ENCODE peak calls at places on chromosomes 7 and 10, in seven cellular contexts. D, Y, R, B, Z, P and J are unnamed samples.

GRCh38 chr10:1739751-1740150 is 2.4 kb upstream of the ADARB2 start:
- DNase-seq in B (no peak), Z (peak; percentile 47), P (no peak), Y (no peak), R (no peak), D (no peak), J (no peak)

GRCh38 chr7:29384277-29384676 is 179.4 kb upstream of the PRR15 start:
- DNase-seq in B (no peak), Z (no peak), R (no peak), Y (no peak), P (no peak), D (no peak), J (no peak)

GRCh38 chr7:13181221-13181620 is 493.8 kb downstream of the ARL4A start:
- DNase-seq in Z (peak; percentile 5), B (peak; percentile 19), Y (no peak), P (no peak), R (no peak), D (no peak), J (no peak)

GRCh38 chr7:44650772-44651171 is 44.3 kb downstream of the OGDH start:
- DNase-seq in P (no peak), B (peak; percentile 33), Y (no peak), D (no peak), Z (peak; percentile 17), R (no peak), J (no peak)

GRCh38 chr7:77368974-77369373 is 47.2 kb downstream of the GSAP start:
- DNase-seq in Y (no peak), D (no peak), B (no peak), P (no peak), Z (no peak), R (no peak), J (no peak)

GRCh38 chr10:31926765-31927596 is 1.6 kb downstream of the ARHGAP12 start:
- DNase-seq in D (no peak), Z (no peak), R (no peak), Y (no peak), B (no peak), P (no peak), J (no peak)

GRCh38 chr7:137930616-137931015 is 71.3 kb downstream of the CREB3L2 start:
- DNase-seq in R (no peak), Z (no peak), B (peak; percentile 93), Y (no peak), P (no peak), D (no peak), J (no peak)

GRCh38 chr10:119663866-119664698 is 12.9 kb downstream of the BAG3 start:
- DNase-seq in D (no peak), B (peak; percentile 55), Z (no peak), P (no peak), R (no peak), Y (no peak), J (no peak)

GRCh38 chr10:124417846-124418725 is 637 bp downstream of the OAT start:
- DNase-seq in P (peak; percentile 78), Z (peak; percentile 45), D (peak; percentile 58), R (peak; percentile 45), Y (peak; percentile 57), B (peak; percentile 62), J (peak; percentile 60)

GRCh38 chr7:12103948-12104347 is 107.1 kb upstream of the TMEM106B start:
- DNase-seq in Y (no peak), B (peak; percentile 19), P (no peak), Z (no peak), R (no peak), D (no peak), J (no peak)

GRCh38 chr10:131127122-131127589 is 184.4 kb downstream of the TCERG1L start:
- DNase-seq in R (no peak), Z (no peak), Y (no peak), B (no peak), P (no peak), D (no peak), J (peak; percentile 0)

GRCh38 chr7:94161476-94161875 is 157.3 kb upstream of the BET1 start:
- DNase-seq in D (no peak), Y (no peak), R (no peak), P (no peak), B (peak; percentile 57), Z (no peak), J (no peak)

GRCh38 chr7:44377681-44378421 is 52.5 kb upstream of the CAMK2B start:
- DNase-seq in P (no peak), Z (no peak), R (no peak), D (no peak), B (no peak), Y (no peak), J (no peak)

GRCh38 chr10:58963101-58963534 is 213.3 kb upstream of the PHYHIPL start:
- DNase-seq in R (no peak), P (no peak), D (no peak), Z (peak; percentile 57), B (no peak), Y (no peak), J (no peak)

GRCh38 chr10:122674781-122675180 is 24.9 kb downstream of the C10orf120 start:
- DNase-seq in R (no peak), Z (peak; percentile 4), D (no peak), P (no peak), B (no peak), Y (no peak), J (no peak)

GRCh38 chr10:128820663-128821062 is 646.4 kb upstream of the MGMT start:
- DNase-seq in D (no peak), Z (no peak), P (no peak), R (no peak), Y (no peak), B (no peak), J (no peak)

GRCh38 chr7:70417061-70417655 is 714.8 kb upstream of the GALNT17 start:
- DNase-seq in R (no peak), Z (peak; percentile 69), P (no peak), Y (no peak), D (no peak), B (no peak), J (no peak)

GRCh38 chr7:2399848-2400587 is 3.4 kb upstream of the CHST12 start:
- DNase-seq in B (peak; percentile 98), P (peak; percentile 77), D (peak; percentile 49), Z (peak; percentile 31), Y (peak; percentile 66), R (no peak), J (no peak)

GRCh38 chr10:12629767-12630165 is 280.4 kb downstream of the CAMK1D start:
- DNase-seq in Z (no peak), R (no peak), P (no peak), B (no peak), D (no peak), Y (no peak), J (no peak)

GRCh38 chr10:68895041-68895440 is 6.1 kb upstream of the DDX50 start:
- DNase-seq in R (no peak), Y (no peak), Z (no peak), P (no peak), D (no peak), B (no peak), J (no peak)

GRCh38 chr10:124450010-124450782 is at the start of gene NKX1-2:
- DNase-seq in D (peak; percentile 64), R (no peak), Z (peak; percentile 4), P (no peak), B (no peak), Y (no peak), J (peak; percentile 36)

GRCh38 chr7:3039787-3040186 is 3.9 kb downstream of the CARD11 start:
- DNase-seq in Z (no peak), Y (no peak), P (no peak), B (no peak), D (no peak), R (no peak), J (no peak)

GRCh38 chr10:125028291-125028867 is 86.5 kb downstream of the ZRANB1 start:
- DNase-seq in B (peak; percentile 20), R (no peak), Z (no peak), Y (no peak), P (no peak), D (no peak), J (no peak)

GRCh38 chr7:105800849-105801534 is 75.4 kb downstream of the ATXN7L1 start:
- DNase-seq in R (no peak), P (no peak), B (no peak), Z (no peak), D (no peak), Y (no peak), J (no peak)

GRCh38 chr7:24227068-24227467 is 56.9 kb upstream of the NPY start:
- DNase-seq in Z (no peak), B (no peak), D (no peak), P (no peak), Y (no peak), R (no peak), J (no peak)

GRCh38 chr7:41994746-41995110 is 242.3 kb downstream of the GLI3 start:
- DNase-seq in D (no peak), Y (no peak), B (peak; percentile 16), R (no peak), Z (no peak), P (no peak), J (no peak)

GRCh38 chr7:40232242-40232929 is 97.6 kb downstream of the SUGCT start:
- DNase-seq in B (peak; percentile 78), Y (no peak), R (no peak), Z (peak; percentile 10), D (no peak), P (no peak), J (no peak)